ENCODE peak calls at places on chromosomes 7 and 10, in seven cellular contexts. D is body of pancreas, F is A549, T is K562, B is AG04450, A is GM12864, M is left ventricle myocardium inferior. K is an unnamed sample.

GRCh38 chr10:6229746-6230145 is 27.0 kb downstream of the PFKFB3 start:
- DNase-seq in M (no peak), F (no peak), T (no peak), B (no peak), D (no peak), A (no peak), K (no peak)

GRCh38 chr10:44186150-44186549 is 198.7 kb downstream of the CXCL12 start:
- DNase-seq in B (peak), A (no peak), T (no peak), D (no peak), M (no peak), F (no peak), K (no peak)

GRCh38 chr10:22618081-22618785 is 96.1 kb downstream of the PIP4K2A start:
- DNase-seq in M (no peak), B (no peak), D (no peak), A (no peak), T (no peak), F (peak), K (peak)

GRCh38 chr10:112519129-112519761 is 72.2 kb downstream of the VTI1A start:
- DNase-seq in B (no peak), T (no peak), M (no peak), A (no peak), F (peak), D (no peak), K (peak)

GRCh38 chr10:86857097-86857825 is 100.2 kb downstream of the MMRN2 start:
- DNase-seq in D (no peak), B (no peak), T (no peak), F (no peak), M (no peak), A (no peak), K (no peak)

GRCh38 chr7:3649250-3649649 is 348.2 kb downstream of the SDK1 start:
- DNase-seq in M (no peak), F (peak), A (no peak), B (no peak), T (no peak), D (no peak), K (no peak)

GRCh38 chr7:129514683-129515082 is 12.4 kb downstream of the SMKR1 start:
- DNase-seq in M (no peak), A (no peak), T (no peak), F (no peak), B (no peak), D (no peak), K (no peak)

GRCh38 chr10:29895436-29895835 is 163.9 kb downstream of the JCAD start:
- DNase-seq in F (no peak), D (no peak), A (no peak), M (peak), B (peak), T (no peak), K (no peak)

GRCh38 chr10:36475746-36476145 is 649.7 kb upstream of the ANKRD30A start:
- DNase-seq in F (no peak), B (no peak), D (no peak), M (no peak), T (no peak), A (no peak), K (no peak)

GRCh38 chr7:101911800-101912705 is 94.6 kb downstream of the CUX1 start:
- DNase-seq in D (no peak), M (peak), T (peak), A (no peak), F (no peak), B (peak), K (no peak)

GRCh38 chr7:84194484-84195260 is at the start of gene SEMA3A:
- DNase-seq in T (no peak), F (peak), M (no peak), D (no peak), A (no peak), B (peak), K (peak)

GRCh38 chr7:32588657-32589056 is 93.4 kb downstream of the AVL9 start:
- DNase-seq in F (peak), A (no peak), B (no peak), D (no peak), M (no peak), T (no peak), K (peak)

GRCh38 chr7:68841004-68841403 is 757.3 kb upstream of the AUTS2 start:
- DNase-seq in T (no peak), M (no peak), A (no peak), B (no peak), D (no peak), F (no peak), K (no peak)

GRCh38 chr7:92057375-92057774 is 76.9 kb downstream of the CYP51A1 start:
- DNase-seq in D (no peak), A (no peak), M (no peak), B (no peak), F (no peak), T (no peak), K (no peak)

GRCh38 chr10:70155255-70155838 is 8.8 kb upstream of the TYSND1 start:
- DNase-seq in M (no peak), T (no peak), B (no peak), A (no peak), F (no peak), D (no peak), K (no peak)

GRCh38 chr10:6018422-6018821 is 41.1 kb upstream of the IL15RA start:
- DNase-seq in M (peak), T (no peak), A (no peak), B (no peak), F (no peak), D (peak), K (no peak)

GRCh38 chr10:124082555-124082954 is 10.8 kb downstream of the CHST15 start:
- DNase-seq in T (no peak), A (no peak), B (no peak), M (no peak), F (no peak), D (no peak), K (no peak)

GRCh38 chr10:33277135-33277536 is 57.3 kb downstream of the NRP1 start:
- DNase-seq in F (peak), T (no peak), D (no peak), A (no peak), M (peak), B (no peak), K (no peak)

GRCh38 chr7:1662101-1662500 is 8.0 kb upstream of the ELFN1 start:
- DNase-seq in A (no peak), T (no peak), F (no peak), B (no peak), D (no peak), M (no peak), K (no peak)

GRCh38 chr10:67839957-67840356 is 2.0 kb upstream of the DNAJC12 start:
- DNase-seq in M (no peak), T (no peak), D (no peak), F (peak), B (no peak), A (no peak), K (no peak)

GRCh38 chr7:129698516-129699418 is 87.2 kb downstream of the NRF1 start:
- DNase-seq in B (no peak), F (no peak), M (no peak), T (no peak), A (no peak), D (no peak), K (no peak)

GRCh38 chr7:109092268-109092667 is 522.6 kb downstream of the DNAJB9 start:
- DNase-seq in M (no peak), T (no peak), D (no peak), A (no peak), B (no peak), F (no peak), K (no peak)

GRCh38 chr10:111648046-111648445 is 535.5 kb downstream of the GPAM start:
- DNase-seq in A (no peak), T (no peak), D (no peak), B (no peak), F (no peak), M (no peak), K (no peak)

GRCh38 chr7:33418251-33418701 is 288.9 kb downstream of the BBS9 start:
- DNase-seq in D (no peak), A (no peak), T (no peak), F (no peak), B (no peak), M (no peak), K (no peak)

GRCh38 chr10:34904191-34904590 is 89.1 kb upstream of the PARD3 start:
- DNase-seq in A (no peak), D (no peak), F (no peak), B (no peak), M (no peak), T (no peak), K (no peak)

GRCh38 chr7:42611961-42612360 is 299.9 kb downstream of the C7orf25 start:
- DNase-seq in B (no peak), T (no peak), M (no peak), D (no peak), A (no peak), F (no peak), K (no peak)

GRCh38 chr10:43249962-43250624 is 16.8 kb downstream of the RASGEF1A start:
- DNase-seq in M (peak), T (no peak), D (peak), B (no peak), F (no peak), A (no peak), K (no peak)

GRCh38 chr7:137879357-137880158 is 32.8 kb upstream of the DGKI start:
- DNase-seq in B (no peak), M (no peak), F (no peak), A (no peak), T (no peak), D (no peak), K (peak)

GRCh38 chr10:3068201-3068967 is 1.0 kb downstream of the PFKP start:
- DNase-seq in D (peak), M (peak), T (peak), A (peak), B (no peak), F (peak), K (peak)
- TF ChIP-seq CTCF in D (peak), M (peak), T (peak), A (no peak), B (peak), F (no peak), K (no peak)

DNA sequence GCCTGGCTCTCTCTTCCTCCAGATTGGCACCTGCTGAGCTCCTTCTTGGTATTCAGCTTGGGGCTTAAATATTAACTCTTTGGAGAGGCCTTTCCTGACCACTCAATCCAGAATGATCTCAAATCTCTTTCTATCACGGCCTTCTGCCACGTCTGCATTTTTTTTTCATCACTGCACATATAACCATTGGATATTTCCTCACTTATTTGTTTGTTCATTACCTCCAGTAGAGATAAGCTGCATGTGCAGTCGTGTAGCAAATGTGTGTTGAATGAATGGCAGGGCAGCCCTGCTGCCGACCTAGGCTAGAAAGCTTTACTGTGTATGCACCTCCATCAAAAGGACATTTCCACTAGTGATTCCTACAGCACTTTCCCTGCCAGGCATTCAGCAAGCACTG is 51.7 kb upstream of the MPP7 start:
- DNase-seq in A (no peak), M (no peak), B (no peak), D (no peak), F (no peak), T (no peak), K (no peak)
- TF ChIP-seq CTCF in A (no peak), M (no peak), B (no peak), D (no peak), F (no peak), T (no peak), K (no peak)

DNA sequence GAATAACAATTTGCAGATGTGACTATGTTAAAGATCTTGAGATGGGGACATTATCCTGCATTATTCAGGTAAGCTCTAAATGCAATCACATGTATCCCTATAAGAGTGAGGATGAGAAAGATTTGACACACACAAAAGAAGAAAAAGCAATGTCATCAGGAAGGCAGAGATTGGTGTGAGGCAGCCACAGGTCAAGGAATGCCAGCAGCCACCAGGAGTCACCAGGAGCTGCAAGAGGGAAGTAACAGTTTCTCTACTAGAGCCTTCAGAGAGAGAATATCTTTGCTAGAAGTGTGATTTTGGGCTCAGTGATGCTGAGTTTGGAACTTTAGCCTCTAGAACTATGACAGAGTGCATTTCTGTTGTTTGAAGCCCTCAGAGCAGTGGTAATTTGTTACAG is 700.3 kb upstream of the SEMA3D start:
- DNase-seq in A (no peak), B (no peak), F (no peak), M (no peak), D (no peak), T (no peak), K (no peak)
- TF ChIP-seq CTCF in A (no peak), B (no peak), F (no peak), M (no peak), D (no peak), T (no peak), K (no peak)

GRCh38 chr7:50531928-50532327 is 33.3 kb downstream of the DDC start:
- DNase-seq in M (no peak), A (no peak), F (no peak), B (no peak), T (no peak), D (no peak), K (no peak)
- TF ChIP-seq CTCF in M (no peak), A (no peak), F (no peak), B (no peak), T (no peak), D (no peak), K (no peak)

DNA sequence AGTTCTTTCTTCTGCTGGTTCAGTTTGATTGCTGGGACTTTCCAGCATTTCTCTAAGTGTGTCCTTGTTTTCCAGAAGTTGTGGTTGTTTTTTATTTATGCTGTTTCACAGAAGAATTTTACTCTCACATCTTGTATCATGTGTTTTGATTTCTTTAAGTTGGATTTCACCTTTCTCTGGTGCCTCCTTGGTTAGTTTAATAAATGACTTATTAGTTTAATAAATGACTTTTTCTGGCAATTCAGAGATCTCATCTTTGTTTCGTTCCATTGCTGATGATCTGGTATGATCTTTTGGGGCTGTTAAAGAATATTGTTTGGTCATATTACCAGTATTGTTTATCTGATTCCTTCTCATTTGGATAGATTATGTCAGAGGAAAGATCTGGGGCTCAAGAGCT is 59.8 kb upstream of the CYP2C9 start:
- DNase-seq in B (no peak), M (no peak), A (no peak), D (no peak), F (no peak), T (no peak), K (no peak)
- TF ChIP-seq CTCF in B (no peak), M (no peak), A (no peak), D (no peak), F (no peak), T (no peak), K (no peak)

DNA sequence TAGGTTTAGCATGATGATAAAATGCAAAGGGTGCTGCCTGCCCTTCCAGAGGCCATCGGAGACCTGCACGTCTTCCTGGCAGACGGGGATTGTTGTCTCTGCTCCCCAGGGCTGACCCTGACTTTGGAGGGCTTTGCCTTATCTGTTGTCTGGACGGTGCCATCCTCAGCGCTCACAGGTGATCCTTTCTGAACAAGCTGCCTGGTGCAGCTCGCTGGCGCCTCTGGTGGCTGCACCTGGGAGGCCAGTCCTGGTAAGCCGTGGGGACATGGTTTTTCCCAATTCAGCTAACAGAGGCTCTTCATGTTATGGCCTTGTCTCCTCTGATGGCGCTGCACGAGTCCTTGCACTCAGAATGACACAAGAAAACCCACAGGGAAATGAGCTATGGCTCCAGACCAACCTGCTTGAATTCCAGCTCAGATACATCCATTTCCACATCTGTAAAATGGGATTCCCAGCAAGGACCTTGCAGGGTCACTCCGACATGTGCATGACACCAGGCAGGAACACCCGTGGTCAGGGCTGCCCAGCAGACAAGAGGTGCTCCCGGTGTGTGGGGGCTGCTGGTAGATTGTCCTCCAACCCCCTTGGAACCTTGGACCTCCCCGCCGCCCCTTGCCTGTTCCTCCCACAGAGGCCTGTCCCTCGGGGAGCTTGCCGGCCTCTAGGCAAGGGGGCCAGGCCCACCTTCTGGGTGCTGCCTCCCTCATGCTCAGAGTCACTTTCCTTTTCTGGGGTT is 50.4 kb upstream of the SHH start:
- DNase-seq in B (no peak), D (no peak), M (no peak), F (peak), A (no peak), T (peak), K (no peak)
- TF ChIP-seq CTCF in B (peak), D (no peak), M (no peak), F (peak), A (peak), T (peak), K (peak)